ENCODE peak calls at places on chromosomes 12 and 14, in four cellular contexts. One of them, this sample, is unnamed.

GRCh38 chr14:76267322-76268012 is 108.5 kb upstream of the ESRRB start:
- DNase-seq in K562: no peak
- DNase-seq in HepG2: no peak
- DNase-seq in WTC11: peak
- DNase-seq in this sample: no peak

GRCh38 chr12:57893460-57894353 is 47.2 kb upstream of the CTDSP2 start:
- DNase-seq in WTC11: peak
- DNase-seq in HepG2: peak
- DNase-seq in K562: peak
- DNase-seq in this sample: no peak

GRCh38 chr12:21476949-21477348 is 24.5 kb downstream of the RECQL start:
- DNase-seq in HepG2: no peak
- DNase-seq in K562: no peak
- DNase-seq in WTC11: no peak
- DNase-seq in this sample: no peak

GRCh38 chr12:22684124-22684523 is 59.2 kb downstream of the ETNK1 start:
- DNase-seq in HepG2: no peak
- DNase-seq in WTC11: no peak
- DNase-seq in K562: no peak
- DNase-seq in this sample: no peak

GRCh38 chr14:34046799-34047520 is 96.1 kb upstream of the EGLN3 start:
- DNase-seq in HepG2: no peak
- DNase-seq in WTC11: no peak
- DNase-seq in K562: peak
- DNase-seq in this sample: no peak

GRCh38 chr12:98823012-98823411 is 177.9 kb downstream of the APAF1 start:
- DNase-seq in K562: no peak
- DNase-seq in HepG2: peak
- DNase-seq in WTC11: no peak
- DNase-seq in this sample: no peak

GRCh38 chr14:64704743-64705405 is 650 bp downstream of the PLEKHG3 start:
- DNase-seq in WTC11: no peak
- DNase-seq in HepG2: no peak
- DNase-seq in K562: no peak
- DNase-seq in this sample: no peak

GRCh38 chr14:56794088-56794556 is 16.2 kb downstream of the OTX2 start:
- DNase-seq in WTC11: peak
- DNase-seq in HepG2: no peak
- DNase-seq in K562: no peak
- DNase-seq in this sample: no peak

GRCh38 chr12:58465418-58465817 is 454.9 kb downstream of the LRIG3 start:
- DNase-seq in K562: no peak
- DNase-seq in WTC11: no peak
- DNase-seq in HepG2: no peak
- DNase-seq in this sample: no peak

GRCh38 chr14:92323031-92323915 is at the start of gene SLC24A4:
- DNase-seq in HepG2: no peak
- DNase-seq in WTC11: peak
- DNase-seq in K562: no peak
- DNase-seq in this sample: peak

GRCh38 chr12:59030415-59030814 is 110.1 kb upstream of the LRIG3 start:
- DNase-seq in WTC11: no peak
- DNase-seq in K562: no peak
- DNase-seq in HepG2: no peak
- DNase-seq in this sample: no peak

GRCh38 chr12:51621155-51621922 is 30.3 kb downstream of the SCN8A start:
- DNase-seq in WTC11: no peak
- DNase-seq in HepG2: no peak
- DNase-seq in K562: no peak
- DNase-seq in this sample: no peak

GRCh38 chr12:19970116-19970515 is 398.2 kb upstream of the PDE3A start:
- DNase-seq in WTC11: no peak
- DNase-seq in HepG2: no peak
- DNase-seq in K562: no peak
- DNase-seq in this sample: no peak

GRCh38 chr12:93767524-93767863 is 90.3 kb downstream of the CRADD start:
- DNase-seq in HepG2: no peak
- DNase-seq in WTC11: no peak
- DNase-seq in K562: no peak
- DNase-seq in this sample: no peak
- TF ChIP-seq NR3C1 in HepG2: no peak
- TF ChIP-seq NR3C1 in WTC11: no peak
- TF ChIP-seq NR3C1 in K562: no peak
- TF ChIP-seq NR3C1 in this sample: no peak

GRCh38 chr12:103421402-103421801 is 74.4 kb downstream of the C12orf42 start:
- DNase-seq in K562: no peak
- DNase-seq in HepG2: no peak
- DNase-seq in WTC11: no peak
- DNase-seq in this sample: no peak

GRCh38 chr12:103422328-103422727 is 73.4 kb downstream of the C12orf42 start:
- DNase-seq in WTC11: no peak
- DNase-seq in K562: no peak
- DNase-seq in HepG2: no peak
- DNase-seq in this sample: no peak

GRCh38 chr12:103423061-103423473 is 72.7 kb downstream of the C12orf42 start:
- DNase-seq in HepG2: no peak
- DNase-seq in WTC11: no peak
- DNase-seq in K562: no peak
- DNase-seq in this sample: no peak
- TF ChIP-seq NR3C1 in HepG2: no peak
- TF ChIP-seq NR3C1 in WTC11: no peak
- TF ChIP-seq NR3C1 in K562: no peak
- TF ChIP-seq NR3C1 in this sample: no peak

GRCh38 chr12:122880668-122881067 is 15.3 kb downstream of the VPS37B start:
- DNase-seq in WTC11: no peak
- DNase-seq in HepG2: peak
- DNase-seq in K562: no peak
- DNase-seq in this sample: peak
- TF ChIP-seq NR3C1 in WTC11: no peak
- TF ChIP-seq NR3C1 in HepG2: no peak
- TF ChIP-seq NR3C1 in K562: no peak
- TF ChIP-seq NR3C1 in this sample: no peak

GRCh38 chr12:54280401-54281260 is at the start of gene HNRNPA1:
- DNase-seq in WTC11: peak
- DNase-seq in K562: peak
- DNase-seq in HepG2: peak
- DNase-seq in this sample: peak

GRCh38 chr12:54286042-54286931 is 5.8 kb downstream of the HNRNPA1 start:
- DNase-seq in K562: peak
- DNase-seq in WTC11: no peak
- DNase-seq in HepG2: no peak
- DNase-seq in this sample: no peak

GRCh38 chr12:54285150-54286041 is 4.9 kb downstream of the HNRNPA1 start:
- DNase-seq in K562: peak
- DNase-seq in WTC11: no peak
- DNase-seq in HepG2: no peak
- DNase-seq in this sample: no peak

GRCh38 chr12:54279632-54280400 is at the start of gene CBX5:
- DNase-seq in K562: peak
- DNase-seq in WTC11: peak
- DNase-seq in HepG2: peak
- DNase-seq in this sample: peak

GRCh38 chr12:54282949-54283593 is 2.5 kb downstream of the HNRNPA1 start:
- DNase-seq in HepG2: no peak
- DNase-seq in K562: peak
- DNase-seq in WTC11: no peak
- DNase-seq in this sample: no peak
- TF ChIP-seq NR3C1 in HepG2: no peak
- TF ChIP-seq NR3C1 in K562: no peak
- TF ChIP-seq NR3C1 in WTC11: no peak
- TF ChIP-seq NR3C1 in this sample: no peak

GRCh38 chr14:44108601-44109000 is 398.5 kb downstream of the FSCB start:
- DNase-seq in HepG2: no peak
- DNase-seq in K562: no peak
- DNase-seq in WTC11: no peak
- DNase-seq in this sample: no peak
- TF ChIP-seq NR3C1 in HepG2: no peak
- TF ChIP-seq NR3C1 in K562: no peak
- TF ChIP-seq NR3C1 in WTC11: no peak
- TF ChIP-seq NR3C1 in this sample: no peak

DNA sequence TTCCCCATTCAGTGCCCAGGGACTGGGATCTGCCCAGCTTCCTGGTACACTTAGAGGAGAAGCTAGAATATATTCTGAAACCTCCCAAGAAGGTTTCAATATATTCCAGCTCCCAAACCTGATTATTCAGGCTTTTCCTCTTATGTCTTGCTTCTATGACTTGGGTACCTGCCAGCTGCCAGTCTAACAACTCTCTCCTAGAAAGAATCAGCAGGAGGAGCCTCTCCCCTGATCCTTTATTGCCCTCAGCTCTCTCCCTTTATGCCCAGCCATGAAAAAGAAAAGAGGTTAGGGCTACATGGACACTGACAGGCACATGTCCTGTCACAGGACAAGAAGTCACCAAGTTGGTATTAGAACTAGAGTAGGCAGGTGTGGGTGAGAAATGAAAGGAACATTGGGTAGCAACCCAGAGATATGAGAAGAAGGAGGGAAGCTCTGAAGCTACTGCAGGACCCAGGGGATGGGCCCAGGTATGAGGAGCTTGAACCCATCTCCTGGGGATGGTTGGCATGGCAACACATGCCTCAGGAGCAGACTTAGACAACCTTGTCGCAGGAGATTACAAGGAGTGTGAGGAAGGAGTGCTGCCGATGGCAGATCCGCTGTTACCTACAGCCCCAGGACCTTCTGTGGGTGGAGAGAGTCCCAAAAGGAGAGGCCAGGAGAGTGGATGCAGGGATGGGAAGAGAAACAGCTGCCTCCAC is 2.0 kb upstream of the CACNB3 start:
- DNase-seq in WTC11: no peak
- DNase-seq in HepG2: no peak
- DNase-seq in K562: no peak
- DNase-seq in this sample: no peak
- TF ChIP-seq NR3C1 in WTC11: no peak
- TF ChIP-seq NR3C1 in HepG2: no peak
- TF ChIP-seq NR3C1 in K562: no peak
- TF ChIP-seq NR3C1 in this sample: no peak

This sample was measured in A549.